ENCODE peak calls at places on chromosomes 3 and 15, in nine cellular contexts. D, I, R, G, A, Y, Z, J and S are unnamed samples.

GRCh38 chr15:62895139-62895866 is 147.2 kb upstream of the TPM1 start:
- DNase-seq in D (no peak), I (no peak), R (no peak), G (no peak), A (no peak), Y (peak; percentile 67), Z (no peak), J (peak; percentile 73), S (no peak)

GRCh38 chr15:66703540-66703941 is 1.5 kb downstream of the SMAD6 start:
- DNase-seq in D (peak; percentile 74), I (no peak), R (peak; percentile 14), G (peak; percentile 66), A (peak; percentile 78), Y (peak; percentile 48), Z (peak; percentile 22), J (peak; percentile 65), S (no peak)

GRCh38 chr3:152328841-152329240 is 60.1 kb downstream of the MBNL1 start:
- DNase-seq in D (peak; percentile 41), I (no peak), R (peak; percentile 28), G (no peak), A (no peak), Y (peak; percentile 89), Z (no peak), J (peak; percentile 79), S (no peak)

GRCh38 chr15:85379403-85380131 is 836 bp upstream of the AKAP13 start:
- DNase-seq in D (peak; percentile 47), I (peak; percentile 22), R (no peak), G (peak; percentile 52), A (no peak), Y (no peak), Z (peak; percentile 38), J (peak; percentile 48), S (peak; percentile 23)

GRCh38 chr3:107063351-107063750 is 313.9 kb upstream of the CCDC54 start:
- DNase-seq in D (no peak), I (no peak), R (no peak), G (no peak), A (no peak), Y (peak; percentile 25), Z (no peak), J (peak; percentile 75), S (no peak)

GRCh38 chr15:40217166-40217785 is 21.6 kb upstream of the PAK6 start:
- DNase-seq in D (peak; percentile 73), I (peak; percentile 35), R (peak; percentile 69), G (no peak), A (peak; percentile 65), Y (peak; percentile 76), Z (peak; percentile 46), J (peak; percentile 80), S (peak; percentile 18)

GRCh38 chr3:153783106-153783505 is 338.1 kb upstream of the ARHGEF26 start:
- DNase-seq in D (no peak), I (no peak), R (no peak), G (no peak), A (no peak), Y (peak; percentile 66), Z (no peak), J (no peak), S (no peak)

GRCh38 chr3:137079572-137079971 is 121.8 kb downstream of the IL20RB start:
- DNase-seq in D (no peak), I (no peak), R (no peak), G (no peak), A (no peak), Y (no peak), Z (no peak), J (no peak), S (no peak)

GRCh38 chr15:60369696-60370095 is 28.1 kb downstream of the ANXA2 start:
- DNase-seq in D (no peak), I (no peak), R (no peak), G (no peak), A (no peak), Y (no peak), Z (no peak), J (no peak), S (no peak)

GRCh38 chr15:85116925-85117646 is 135.4 kb downstream of the PDE8A start:
- DNase-seq in D (no peak), I (no peak), R (no peak), G (no peak), A (peak; percentile 42), Y (no peak), Z (no peak), J (peak; percentile 9), S (no peak)

GRCh38 chr3:45927881-45928280 is 15.4 kb upstream of the CXCR6 start:
- DNase-seq in D (no peak), I (no peak), R (no peak), G (no peak), A (no peak), Y (no peak), Z (no peak), J (no peak), S (no peak)

GRCh38 chr15:43150171-43150929 is 17.0 kb downstream of the TMEM62 start:
- DNase-seq in D (no peak), I (no peak), R (no peak), G (no peak), A (no peak), Y (peak; percentile 84), Z (no peak), J (peak; percentile 89), S (no peak)

GRCh38 chr3:138834359-138835176 is at the start of gene PIK3CB:
- DNase-seq in D (peak; percentile 93), I (peak; percentile 87), R (peak; percentile 85), G (peak; percentile 94), A (peak; percentile 95), Y (peak; percentile 91), Z (peak; percentile 88), J (peak; percentile 92), S (peak; percentile 89)

GRCh38 chr3:119681279-119681678 is 4.1 kb upstream of the COX17 start:
- DNase-seq in D (peak; percentile 58), I (no peak), R (peak; percentile 66), G (no peak), A (peak; percentile 44), Y (peak; percentile 65), Z (no peak), J (peak; percentile 63), S (no peak)

GRCh38 chr15:65881766-65882434 is 12.6 kb downstream of the RAB11A start:
- DNase-seq in D (no peak), I (no peak), R (no peak), G (no peak), A (no peak), Y (no peak), Z (no peak), J (no peak), S (no peak)

GRCh38 chr3:53046171-53047170 is 598 bp upstream of the SFMBT1 start:
- DNase-seq in D (peak; percentile 51), I (peak; percentile 47), R (no peak), G (peak; percentile 75), A (peak; percentile 78), Y (peak; percentile 29), Z (peak; percentile 77), J (peak; percentile 56), S (peak; percentile 52)

GRCh38 chr3:46193436-46193835 is 14.7 kb downstream of the CCR1 start:
- DNase-seq in D (peak; percentile 70), I (no peak), R (peak; percentile 95), G (no peak), A (no peak), Y (peak; percentile 43), Z (no peak), J (peak; percentile 5), S (no peak)

GRCh38 chr3:136898954-136899353 is 36.9 kb downstream of the NCK1 start:
- DNase-seq in D (no peak), I (no peak), R (no peak), G (no peak), A (no peak), Y (no peak), Z (no peak), J (no peak), S (no peak)

GRCh38 chr15:90414408-90415028 is 26.5 kb downstream of the IQGAP1 start:
- DNase-seq in D (no peak), I (no peak), R (no peak), G (no peak), A (no peak), Y (peak; percentile 42), Z (no peak), J (peak; percentile 66), S (no peak)

GRCh38 chr15:55827204-55827603 is 84.3 kb upstream of the PRTG start:
- DNase-seq in D (no peak), I (no peak), R (no peak), G (no peak), A (no peak), Y (no peak), Z (no peak), J (peak; percentile 35), S (no peak)

GRCh38 chr3:108106031-108106430 is 15.2 kb upstream of the CD47 start:
- DNase-seq in D (no peak), I (no peak), R (no peak), G (no peak), A (no peak), Y (no peak), Z (no peak), J (no peak), S (no peak)

GRCh38 chr3:73470851-73471250 is 153.9 kb downstream of the PDZRN3 start:
- DNase-seq in D (no peak), I (no peak), R (no peak), G (no peak), A (no peak), Y (no peak), Z (no peak), J (no peak), S (no peak)

GRCh38 chr3:56762718-56763117 is 39.0 kb downstream of the ARHGEF3 start:
- DNase-seq in D (no peak), I (no peak), R (no peak), G (no peak), A (no peak), Y (peak; percentile 29), Z (no peak), J (no peak), S (no peak)

GRCh38 chr15:71278989-71279756 is 163.9 kb downstream of the THSD4 start:
- DNase-seq in D (peak; percentile 32), I (peak; percentile 47), R (peak; percentile 27), G (no peak), A (no peak), Y (peak; percentile 96), Z (no peak), J (peak; percentile 76), S (no peak)

GRCh38 chr15:89371145-89372044 is 36.8 kb upstream of the POLG start:
- DNase-seq in D (no peak), I (no peak), R (no peak), G (no peak), A (peak; percentile 34), Y (peak; percentile 15), Z (no peak), J (no peak), S (no peak)